ENCODE peak calls at places on chromosomes 12 and 14, in seven cellular contexts. V is dorsolateral prefrontal cortex, D is left cardiac atrium, M is Ammon's horn, F is NCI-H345, C is memory B cell, I is hepatic stellate cell. T is an unnamed sample.

GRCh38 chr12:28563926-28564325 is 373.7 kb downstream of the CCDC91 start:
- DNase-seq in V (no peak), D (no peak), M (peak), F (no peak), C (no peak), I (no peak), T (peak)

GRCh38 chr14:93114713-93115068 is 1.0 kb downstream of the ITPK1 start:
- DNase-seq in V (no peak), D (no peak), M (no peak), F (no peak), C (no peak), I (no peak), T (no peak)

GRCh38 chr14:70004791-70005190 is 125.6 kb downstream of the SMOC1 start:
- DNase-seq in V (no peak), D (no peak), M (no peak), F (no peak), C (no peak), I (no peak), T (no peak)

GRCh38 chr12:45232771-45233372 is 17.0 kb downstream of the ANO6 start:
- DNase-seq in V (no peak), D (peak), M (peak), F (no peak), C (no peak), I (peak), T (peak)

GRCh38 chr12:116933101-116933500 is 22.4 kb downstream of the FBXW8 start:
- DNase-seq in V (no peak), D (no peak), M (peak), F (no peak), C (no peak), I (no peak), T (no peak)

GRCh38 chr12:71392521-71393145 is 47.0 kb upstream of the LGR5 start:
- DNase-seq in V (no peak), D (no peak), M (peak), F (peak), C (no peak), I (peak), T (peak)

GRCh38 chr14:78358631-78359030 is 188.5 kb downstream of the NRXN3 start:
- DNase-seq in V (no peak), D (no peak), M (peak), F (no peak), C (no peak), I (no peak), T (no peak)

GRCh38 chr12:56159482-56160105 is 1.4 kb downstream of the MYL6 start:
- DNase-seq in V (no peak), D (no peak), M (no peak), F (no peak), C (no peak), I (no peak), T (no peak)

GRCh38 chr14:45251912-45252311 is 1.1 kb downstream of the MIS18BP1 start:
- DNase-seq in V (no peak), D (no peak), M (peak), F (peak), C (no peak), I (no peak), T (no peak)

GRCh38 chr14:24943024-24943423 is 106.9 kb downstream of the STXBP6 start:
- DNase-seq in V (no peak), D (peak), M (no peak), F (peak), C (no peak), I (no peak), T (peak)

GRCh38 chr14:71749613-71750238 is 182.5 kb upstream of the RGS6 start:
- DNase-seq in V (no peak), D (no peak), M (no peak), F (no peak), C (no peak), I (no peak), T (no peak)

GRCh38 chr12:77442633-77443032 is 377.3 kb upstream of the E2F7 start:
- DNase-seq in V (no peak), D (no peak), M (no peak), F (no peak), C (no peak), I (no peak), T (peak)

GRCh38 chr12:130179621-130180020 is 17.4 kb downstream of the FZD10 start:
- DNase-seq in V (no peak), D (no peak), M (no peak), F (no peak), C (no peak), I (no peak), T (no peak)

GRCh38 chr12:117231750-117232149 is 41.5 kb upstream of the FBXO21 start:
- DNase-seq in V (no peak), D (no peak), M (no peak), F (no peak), C (no peak), I (no peak), T (no peak)

GRCh38 chr12:127107744-127108143 is 1159.2 kb upstream of the TMEM132C start:
- DNase-seq in V (no peak), D (no peak), M (no peak), F (no peak), C (no peak), I (no peak), T (no peak)